ENCODE peak calls at places on chromosomes 13 and 19, in four cellular contexts. L is H1, M is K562, W is GM12878. Y is an unnamed sample.

GRCh38 chr13:33490461-33491327 is 205.1 kb upstream of the STARD13 start:
- DNase-seq in L (peak), M (peak), W (no peak), Y (no peak)

GRCh38 chr19:10093295-10094186 is 7.4 kb downstream of the SHFL start:
- DNase-seq in M (peak), L (no peak), W (no peak), Y (no peak)

GRCh38 chr13:79560954-79561353 is 80.0 kb downstream of the NDFIP2 start:
- DNase-seq in M (no peak), W (no peak), L (no peak), Y (no peak)

GRCh38 chr13:23889598-23890224 is 511 bp upstream of the MIPEP start:
- DNase-seq in L (no peak), W (no peak), M (no peak), Y (no peak)

GRCh38 chr19:31674503-31675186 is 325.4 kb upstream of the TSHZ3 start:
- DNase-seq in L (no peak), M (no peak), W (no peak), Y (no peak)

GRCh38 chr13:52599853-52600603 is 42.2 kb upstream of the HNRNPA1L2 start:
- DNase-seq in W (no peak), M (no peak), L (peak), Y (no peak)

GRCh38 chr19:1582201-1582600 is 10.5 kb downstream of the MBD3 start:
- DNase-seq in W (no peak), M (no peak), L (no peak), Y (no peak)

GRCh38 chr13:111879719-111880118 is 187.2 kb upstream of the SOX1 start:
- DNase-seq in W (no peak), L (peak), M (no peak), Y (no peak)

GRCh38 chr19:49775742-49776370 is 9.1 kb downstream of the AP2A1 start:
- DNase-seq in W (no peak), L (no peak), M (peak), Y (no peak)

GRCh38 chr13:41645313-41645712 is 188.0 kb downstream of the RGCC start:
- DNase-seq in L (no peak), W (no peak), M (no peak), Y (peak)

GRCh38 chr19:14164088-14164487 is 27.7 kb upstream of the ASF1B start:
- DNase-seq in W (no peak), L (no peak), M (no peak), Y (no peak)

GRCh38 chr13:85825454-85825853 is 26.2 kb upstream of the SLITRK6 start:
- DNase-seq in L (no peak), M (no peak), W (no peak), Y (no peak)

GRCh38 chr19:1250374-1251232 is 2.2 kb downstream of the MIDN start:
- DNase-seq in M (no peak), L (no peak), W (no peak), Y (peak)

GRCh38 chr13:84455143-84455905 is 573.0 kb upstream of the SLITRK1 start:
- DNase-seq in M (no peak), L (no peak), W (no peak), Y (peak)

GRCh38 chr19:7670150-7670784 is 1.4 kb downstream of the RETN start:
- DNase-seq in W (no peak), M (peak), L (peak), Y (no peak)

GRCh38 chr13:84096221-84096620 is 213.9 kb upstream of the SLITRK1 start:
- DNase-seq in W (no peak), L (no peak), M (no peak), Y (no peak)

GRCh38 chr13:29541400-29541799 is 54.1 kb downstream of the SLC7A1 start:
- DNase-seq in W (no peak), M (no peak), L (no peak), Y (no peak)

GRCh38 chr19:17245535-17245984 is at the start of gene NR2F6:
- DNase-seq in L (no peak), M (peak), W (no peak), Y (no peak)

GRCh38 chr19:17242431-17243208 is 3.1 kb downstream of the NR2F6 start:
- DNase-seq in M (no peak), L (no peak), W (no peak), Y (no peak)

GRCh38 chr19:17243854-17244617 is 1.7 kb downstream of the NR2F6 start:
- DNase-seq in L (peak), W (no peak), M (peak), Y (peak)

GRCh38 chr19:17244618-17245534 is 843 bp downstream of the NR2F6 start:
- DNase-seq in L (no peak), W (no peak), M (no peak), Y (no peak)

DNA sequence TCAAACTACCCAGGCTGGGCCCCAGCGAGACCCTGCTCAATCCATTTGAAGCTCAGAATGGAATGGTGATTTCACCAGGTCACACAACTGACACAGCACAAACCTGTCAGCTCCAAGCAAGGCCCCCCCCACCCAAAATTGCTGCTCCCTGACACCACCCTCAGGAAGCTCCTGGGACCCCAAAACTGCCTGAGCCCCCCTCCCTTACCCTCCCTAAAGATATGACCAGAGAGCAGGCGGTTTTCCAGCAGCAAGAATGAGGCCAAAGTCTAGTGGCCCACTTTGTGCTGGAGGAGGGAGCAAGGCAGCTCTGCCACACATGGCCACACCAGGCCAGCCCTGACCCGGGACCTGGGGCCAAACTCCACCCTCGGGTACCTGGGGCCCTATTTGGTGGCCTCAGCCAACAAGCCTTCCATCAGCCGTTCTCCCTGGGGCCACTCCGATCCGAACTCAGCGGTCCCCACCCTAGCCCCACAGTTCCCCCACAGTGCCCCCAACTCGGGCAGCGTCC is 2.3 kb downstream of the NR2F6 start:
- DNase-seq in W (no peak), M (no peak), L (no peak), Y (peak)
- H3K9ac ChIP-seq in W (no peak), M (peak), L (no peak), Y (peak)

DNA sequence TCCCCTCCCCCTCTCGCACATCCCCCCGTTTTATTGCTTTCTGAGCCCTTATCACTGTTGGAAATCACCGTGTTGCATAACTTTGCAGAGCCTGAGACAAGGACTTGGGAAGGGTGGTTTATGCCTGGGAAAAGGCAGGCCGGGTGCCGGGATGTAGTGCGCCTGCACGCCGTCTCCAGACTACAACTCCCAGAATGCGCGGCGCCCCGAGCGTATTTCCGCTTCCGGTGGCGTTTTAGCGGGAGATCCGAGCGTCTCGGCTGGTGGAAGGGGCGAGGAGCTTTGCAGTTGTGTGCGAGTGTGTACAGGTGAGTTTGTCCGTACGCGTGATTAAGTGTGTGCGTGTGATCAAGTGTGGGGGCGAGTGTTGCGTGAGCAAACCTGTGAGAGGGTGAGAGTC is 75.4 kb downstream of the PEG3 start:
- DNase-seq in M (no peak), L (no peak), W (no peak), Y (no peak)
- TF ChIP-seq KDM1A in M (no peak), L (no peak), W (no peak), Y (no peak)

GRCh38 chr19:42292963-42293362 is 9.0 kb upstream of the PRR19 start:
- DNase-seq in M (no peak), W (no peak), L (no peak), Y (no peak)

GRCh38 chr19:42294471-42295137 is 7.3 kb upstream of the PRR19 start:
- DNase-seq in W (no peak), M (no peak), L (no peak), Y (no peak)

GRCh38 chr19:42295342-42295741 is 6.6 kb upstream of the PRR19 start:
- DNase-seq in M (no peak), W (no peak), L (peak), Y (no peak)

GRCh38 chr19:42293539-42293938 is 8.4 kb upstream of the PRR19 start:
- DNase-seq in W (no peak), L (peak), M (no peak), Y (no peak)

DNA sequence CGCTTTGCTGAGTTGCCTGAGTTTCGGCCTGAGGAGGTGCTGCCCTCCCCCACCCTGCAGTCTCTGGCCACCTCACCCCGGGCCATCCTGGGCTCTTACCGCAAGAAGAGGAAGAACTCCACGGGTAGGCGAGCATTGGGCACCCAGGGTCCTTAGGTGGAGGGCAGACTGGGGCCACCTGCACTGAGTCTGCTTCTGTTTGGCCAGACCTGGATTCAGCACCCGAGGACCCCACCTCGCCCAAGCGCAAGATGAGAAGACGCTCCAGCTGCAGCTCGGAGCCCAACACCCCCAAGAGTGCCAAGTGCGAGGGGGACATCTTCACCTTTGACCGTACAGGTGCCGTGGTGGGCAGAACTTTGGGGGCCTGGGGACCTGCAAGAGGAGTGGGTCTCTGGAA is 8.0 kb upstream of the PRR19 start:
- DNase-seq in L (no peak), W (no peak), M (no peak), Y (no peak)
- H3K9ac ChIP-seq in L (no peak), W (no peak), M (peak), Y (no peak)

GRCh38 chr13:64239372-64239771 is 2823.7 kb upstream of the PCDH20 start:
- DNase-seq in L (no peak), M (no peak), W (no peak), Y (no peak)
- TF ChIP-seq KDM1A in L (no peak), M (no peak), W (no peak), Y (no peak)

GRCh38 chr13:48121733-48122132 is 26.8 kb upstream of the MED4 start:
- DNase-seq in W (no peak), M (no peak), L (no peak), Y (no peak)

GRCh38 chr13:48126944-48127814 is 32.3 kb upstream of the MED4 start:
- DNase-seq in M (peak), L (no peak), W (peak), Y (peak)

GRCh38 chr13:48123827-48124226 is 28.9 kb upstream of the MED4 start:
- DNase-seq in L (no peak), W (no peak), M (no peak), Y (no peak)

GRCh38 chr13:48120246-48120645 is 25.3 kb upstream of the MED4 start:
- DNase-seq in W (no peak), L (no peak), M (no peak), Y (no peak)

DNA sequence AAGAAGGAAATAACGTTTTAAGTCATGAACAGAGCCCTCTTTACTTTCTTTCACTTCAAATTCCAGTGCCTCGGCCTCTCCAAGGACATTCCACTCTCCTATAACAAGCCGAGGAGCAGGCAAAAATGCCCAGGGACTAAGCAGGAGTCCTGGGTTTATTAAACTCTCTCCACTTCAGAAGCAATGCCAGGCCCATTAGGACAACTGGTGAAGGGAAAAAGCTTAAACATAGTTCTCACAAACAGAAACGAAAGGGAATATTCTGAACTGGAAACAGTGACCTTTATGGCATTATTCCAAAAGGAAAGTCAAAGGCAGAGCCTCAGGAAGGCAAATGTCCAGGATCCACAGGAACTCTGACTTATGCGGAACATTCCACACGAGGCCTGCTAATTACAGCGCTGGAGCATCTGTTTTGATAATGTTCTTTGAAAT is 30.9 kb upstream of the MED4 start:
- DNase-seq in W (no peak), L (no peak), M (no peak), Y (peak)
- H3K9ac ChIP-seq in W (no peak), L (no peak), M (no peak), Y (no peak)

DNA sequence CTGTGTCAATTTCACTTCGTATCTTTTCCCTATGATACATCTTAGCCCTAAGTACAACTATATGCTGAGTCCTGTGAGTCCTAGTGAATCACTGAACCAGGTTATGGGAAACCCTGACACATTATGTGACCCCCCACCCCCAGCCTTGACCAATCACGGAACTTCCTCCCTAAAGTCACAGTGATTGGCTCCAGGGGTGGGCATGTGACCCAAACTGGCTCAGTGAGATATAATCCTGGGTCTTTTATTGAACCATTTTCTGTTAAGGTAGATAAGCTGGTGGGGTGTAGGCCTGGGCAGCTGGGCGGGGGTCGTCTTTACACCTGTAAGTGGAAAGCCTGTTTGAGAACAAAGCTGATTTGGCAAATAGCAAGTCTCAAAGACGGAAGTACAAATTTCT is 19.8 kb upstream of the FBL start:
- DNase-seq in L (no peak), M (no peak), W (no peak), Y (no peak)
- TF ChIP-seq KDM1A in L (no peak), M (no peak), W (no peak), Y (no peak)

GRCh38 chr19:53959176-53959757 is 3.5 kb upstream of the CACNG8 start:
- DNase-seq in M (no peak), W (no peak), L (no peak), Y (no peak)

GRCh38 chr19:53958168-53958571 is 4.6 kb upstream of the CACNG8 start:
- DNase-seq in L (peak), M (no peak), W (no peak), Y (no peak)

GRCh38 chr19:53961523-53962345 is 1.0 kb upstream of the CACNG8 start:
- DNase-seq in L (no peak), M (no peak), W (no peak), Y (no peak)

GRCh38 chr19:53960886-53961285 is 1.9 kb upstream of the CACNG8 start:
- DNase-seq in W (no peak), L (no peak), M (no peak), Y (no peak)

DNA sequence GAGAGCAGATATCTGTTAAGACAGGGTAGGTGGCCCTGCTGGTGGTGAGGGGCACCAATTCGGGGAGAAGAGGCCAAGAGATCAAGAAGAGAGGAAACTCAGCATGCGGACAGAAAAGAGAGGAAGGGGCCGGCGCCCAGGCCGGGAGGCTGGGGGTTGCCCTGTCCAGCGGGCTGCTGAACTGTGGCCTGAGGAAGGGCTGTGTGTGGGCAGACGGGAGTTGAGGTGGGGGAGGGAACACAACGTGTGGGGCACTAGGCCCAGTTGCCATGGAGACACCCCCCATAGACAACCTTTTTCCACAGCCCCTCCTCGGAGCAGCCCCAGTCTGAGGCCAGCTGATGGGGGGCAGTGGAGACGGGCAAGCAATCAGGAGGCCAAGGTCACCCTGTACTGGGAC is 2.5 kb upstream of the CACNG8 start:
- DNase-seq in M (no peak), L (peak), W (no peak), Y (no peak)
- H3K9ac ChIP-seq in M (no peak), L (no peak), W (no peak), Y (no peak)

DNA sequence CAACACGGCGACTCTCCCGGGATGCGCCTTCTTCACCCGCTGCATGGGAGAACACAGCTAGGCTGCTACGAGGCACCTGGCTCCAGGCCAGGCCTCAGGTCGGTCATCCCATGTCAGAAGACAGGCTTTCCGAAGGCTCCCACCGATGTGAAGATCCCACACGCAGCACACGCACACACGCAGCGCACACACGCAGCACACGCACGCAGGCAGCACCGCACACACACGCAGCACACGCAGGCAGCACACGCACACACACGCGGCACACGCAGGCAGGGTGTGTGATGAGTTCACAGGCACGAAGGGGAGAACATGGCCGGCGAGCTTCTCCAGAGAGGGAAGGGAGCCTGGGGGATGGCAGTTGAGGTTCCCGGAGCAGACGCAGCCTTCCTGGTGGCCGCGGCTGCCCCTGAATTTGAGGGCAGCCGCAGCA is 56.1 kb downstream of the RASA3 start:
- DNase-seq in W (no peak), M (no peak), L (no peak), Y (no peak)
- TF ChIP-seq KDM1A in W (no peak), M (no peak), L (no peak), Y (no peak)

GRCh38 chr13:73401769-73402168 is 343.0 kb downstream of the KLF5 start:
- DNase-seq in W (no peak), M (no peak), L (no peak), Y (no peak)

GRCh38 chr13:73397486-73398020 is 338.7 kb downstream of the KLF5 start:
- DNase-seq in L (no peak), W (no peak), M (no peak), Y (no peak)

GRCh38 chr13:73404581-73404980 is 345.8 kb downstream of the KLF5 start:
- DNase-seq in L (no peak), W (no peak), M (no peak), Y (no peak)

GRCh38 chr13:73403362-73404150 is 344.8 kb downstream of the KLF5 start:
- DNase-seq in L (no peak), M (no peak), W (no peak), Y (no peak)

DNA sequence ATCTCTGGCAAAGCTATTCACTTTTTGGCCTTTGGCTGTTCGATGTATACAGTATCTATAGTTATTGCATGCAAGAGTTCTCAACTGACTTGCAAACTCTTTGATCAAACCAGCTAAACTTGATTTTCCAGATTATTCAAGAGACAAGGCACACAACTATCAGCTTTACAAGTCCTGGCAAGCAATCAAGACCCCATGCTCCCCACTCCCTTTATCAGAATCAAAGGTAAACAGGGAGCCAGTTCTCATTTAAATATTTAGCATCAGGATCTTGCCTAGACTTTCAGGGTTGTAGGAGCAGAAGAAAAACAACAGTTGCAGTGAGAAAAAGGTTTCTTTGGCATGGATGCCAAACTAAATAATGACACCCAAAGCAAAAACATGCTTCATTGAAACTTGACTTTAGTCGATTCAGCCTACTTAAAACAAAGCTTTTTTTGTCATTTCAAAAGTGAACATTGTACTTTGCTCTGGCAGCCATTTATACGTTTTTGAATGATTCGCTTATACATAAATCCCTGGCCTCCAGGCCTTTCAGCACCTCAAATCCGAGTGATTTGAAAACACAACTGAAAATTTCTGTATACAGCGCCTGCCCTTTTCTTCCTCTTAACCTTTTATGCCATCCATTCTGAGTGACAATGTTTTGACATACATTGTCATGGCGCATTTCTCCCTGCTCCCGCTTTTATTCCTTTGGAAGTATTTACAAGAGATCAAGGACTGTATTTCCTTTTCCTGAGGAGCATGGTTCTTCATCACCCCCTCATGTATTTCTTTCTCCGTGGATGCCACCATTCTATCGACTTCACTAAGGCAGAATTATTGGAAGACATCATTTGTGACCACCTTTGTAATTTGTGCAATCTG is 340.8 kb downstream of the KLF5 start:
- DNase-seq in L (no peak), W (no peak), M (no peak), Y (peak)
- H3K9ac ChIP-seq in L (no peak), W (no peak), M (no peak), Y (no peak)